ENCODE peak calls at places on chromosomes 16 and 17, in nine cellular contexts. P, G, S, R, T, Y, X, E and D are unnamed samples.

GRCh38 chr17:74268052-74268451 is 6.0 kb upstream of the DNAI2 start:
- DNase-seq in P (no peak), G (no peak), S (no peak), R (no peak), T (no peak), Y (no peak), X (no peak), E (no peak), D (no peak)

GRCh38 chr17:36731091-36731490 is 129.7 kb downstream of the MRM1 start:
- DNase-seq in P (no peak), G (no peak), S (no peak), R (no peak), T (no peak), Y (no peak), X (no peak), E (no peak), D (no peak)

GRCh38 chr16:102060-102855 is 24.2 kb downstream of the MPG start:
- DNase-seq in P (peak), G (no peak), S (no peak), R (no peak), T (peak), Y (peak), X (peak), E (no peak), D (no peak)

GRCh38 chr17:82935944-82936767 is 96.3 kb upstream of the ZNF750 start:
- DNase-seq in P (peak), G (peak), S (peak), R (no peak), T (no peak), Y (no peak), X (no peak), E (no peak), D (no peak)

GRCh38 chr16:4090476-4090875 is 25.8 kb downstream of the ADCY9 start:
- DNase-seq in P (no peak), G (no peak), S (peak), R (no peak), T (peak), Y (no peak), X (no peak), E (no peak), D (no peak)

GRCh38 chr16:66682271-66682670 is 14.3 kb downstream of the CMTM4 start:
- DNase-seq in P (no peak), G (no peak), S (no peak), R (no peak), T (no peak), Y (no peak), X (peak), E (no peak), D (no peak)

GRCh38 chr17:14269473-14269872 is 31.4 kb upstream of the HS3ST3B1 start:
- DNase-seq in P (no peak), G (no peak), S (no peak), R (no peak), T (no peak), Y (no peak), X (no peak), E (no peak), D (no peak)

GRCh38 chr17:32156656-32157055 is 14.4 kb downstream of the RHOT1 start:
- DNase-seq in P (no peak), G (no peak), S (no peak), R (no peak), T (no peak), Y (no peak), X (no peak), E (no peak), D (no peak)

GRCh38 chr17:17004251-17004996 is 32.5 kb upstream of the TNFRSF13B start:
- DNase-seq in P (no peak), G (no peak), S (no peak), R (no peak), T (no peak), Y (no peak), X (no peak), E (no peak), D (no peak)

GRCh38 chr17:17151541-17151940 is 54.6 kb downstream of the PLD6 start:
- DNase-seq in P (peak), G (no peak), S (no peak), R (no peak), T (peak), Y (peak), X (peak), E (no peak), D (peak)